ENCODE peak calls at places on chromosomes 12 and 14, in nine cellular contexts. Y is T-helper 1 cell; M is activated naive CD8-positive, alpha-beta T cell treated with anti-CD3 and anti-CD28 coated beads, Interleukin-2, amount 50 U/mL, for 16 hours; K is stimulated activated CD8-positive, alpha-beta memory T cell treated with anti-CD3 and anti-CD28 coated beads, Interleukin-4, amount 100 ng/mL, for 4 hours; O is AG04450; L is right cardiac atrium; B is activated T-cell treated with anti-CD3 and anti-CD28 coated beads, Interleukin-2, amount 50 U/mL, for 72 hours; G is Kasumi-1; V is kidney glomerular epithelial cell. N is an unnamed sample.

GRCh38 chr14:68285421-68286179 is 466.0 kb downstream of the RAD51B start:
- DNase-seq in L (no peak), Y (peak), G (peak), K (peak), B (peak), O (no peak), V (no peak), M (peak), N (no peak)

GRCh38 chr12:46898152-46898931 is 72.5 kb upstream of the SLC38A4 start:
- DNase-seq in O (no peak), G (no peak), V (no peak), L (no peak), B (no peak), Y (no peak), M (no peak), K (no peak), N (no peak)

GRCh38 chr12:54879132-54879531 is 24.8 kb downstream of the MUCL1 start:
- DNase-seq in Y (no peak), K (no peak), G (no peak), L (no peak), O (no peak), V (no peak), M (no peak), B (peak), N (peak)

GRCh38 chr12:108078428-108078827 is 50.7 kb upstream of the WSCD2 start:
- DNase-seq in K (no peak), Y (no peak), V (no peak), G (no peak), L (no peak), O (no peak), M (no peak), B (no peak), N (no peak)

GRCh38 chr12:115233891-115234543 is 550.0 kb upstream of the TBX3 start:
- DNase-seq in G (no peak), B (no peak), M (no peak), V (no peak), L (no peak), Y (no peak), K (no peak), O (no peak), N (no peak)

GRCh38 chr14:61751475-61751989 is 10.7 kb upstream of the SNAPC1 start:
- DNase-seq in V (no peak), M (no peak), O (no peak), Y (no peak), L (no peak), B (no peak), G (no peak), K (no peak), N (no peak)

GRCh38 chr12:29216797-29217583 is 67.9 kb downstream of the FAR2 start:
- DNase-seq in L (no peak), O (no peak), K (no peak), Y (no peak), B (no peak), V (no peak), G (no peak), M (no peak), N (no peak)

GRCh38 chr12:111418594-111418880 is 12.8 kb downstream of the SH2B3 start:
- DNase-seq in M (no peak), V (no peak), L (peak), K (no peak), G (no peak), B (no peak), O (no peak), Y (no peak), N (no peak)